ENCODE peak calls at places on chromosomes 4 and X, in six cellular contexts. U is nephron progenitor cell, G is left ventricle myocardium inferior, S is memory B cell, F is AG20443, Q is EL. J is an unnamed sample.

GRCh38 chrX:47200385-47201150 is 6.9 kb downstream of the UBA1 start:
- DNase-seq in U (no peak), G (peak), S (no peak), F (peak), Q (peak), J (peak)

GRCh38 chr4:74092957-74093356 is 6.0 kb downstream of the CXCL2 start:
- DNase-seq in U (no peak), G (no peak), S (no peak), F (no peak), Q (no peak), J (no peak)

GRCh38 chr4:69054578-69055200 is 41.6 kb upstream of the UGT2B7 start:
- DNase-seq in U (no peak), G (no peak), S (no peak), F (peak), Q (peak), J (peak)

GRCh38 chr4:187268940-187269339 is 545.3 kb upstream of the FAT1 start:
- DNase-seq in U (no peak), G (no peak), S (no peak), F (peak), Q (peak), J (peak)

GRCh38 chrX:11239230-11239629 is 54.0 kb upstream of the AMELX start:
- DNase-seq in U (no peak), G (no peak), S (no peak), F (peak), Q (peak), J (peak)

GRCh38 chr4:44927361-44928061 is 201.2 kb upstream of the GNPDA2 start:
- DNase-seq in U (no peak), G (no peak), S (no peak), F (peak), Q (no peak), J (no peak)

GRCh38 chr4:120841580-120841979 is 80.9 kb downstream of the PRDM5 start:
- DNase-seq in U (no peak), G (no peak), S (no peak), F (no peak), Q (peak), J (peak)

GRCh38 chr4:147733614-147734344 is 1.9 kb downstream of the ARHGAP10 start:
- DNase-seq in U (no peak), G (peak), S (no peak), F (peak), Q (peak), J (peak)

GRCh38 chr4:1336079-1336478 is 10.9 kb upstream of the UVSSA start:
- DNase-seq in U (no peak), G (no peak), S (no peak), F (no peak), Q (no peak), J (peak)

GRCh38 chr4:8580321-8581093 is at the start of gene GPR78:
- DNase-seq in U (peak), G (peak), S (no peak), F (peak), Q (peak), J (peak)

GRCh38 chr4:119517361-119518229 is 111.0 kb downstream of the PDE5A start:
- DNase-seq in U (no peak), G (no peak), S (no peak), F (peak), Q (peak), J (peak)

GRCh38 chr4:175440776-175441175 is 371.3 kb downstream of the GPM6A start:
- DNase-seq in U (no peak), G (no peak), S (no peak), F (no peak), Q (no peak), J (no peak)

J was measured in EH.